ENCODE peak calls at places on chromosomes 16 and 17, in seven cellular contexts. R is mucosa of gallbladder, X is Panc1, E is COR-L47, B is NCI-H1092 treated with DMSO at 0.1 percent for 48 hours, C is GM13976, H is lung. T is an unnamed sample.

GRCh38 chr16:50067290-50067853 is 1.6 kb downstream of the HEATR3 start:
- DNase-seq in X (no peak), H (no peak), B (no peak), C (peak), R (no peak), E (peak), T (no peak)

GRCh38 chr16:71249399-71249798 is 18.9 kb upstream of the HYDIN start:
- DNase-seq in B (no peak), R (no peak), X (no peak), H (no peak), E (no peak), C (no peak), T (no peak)

GRCh38 chr17:15469260-15469659 is 1.8 kb upstream of the CDRT4 start:
- DNase-seq in B (peak), C (no peak), X (no peak), E (no peak), R (no peak), H (no peak), T (no peak)

GRCh38 chr17:68435876-68436842 is 21.1 kb downstream of the WIPI1 start:
- DNase-seq in R (peak), B (peak), X (peak), E (peak), H (peak), C (peak), T (peak)

GRCh38 chr17:40344321-40345160 is 20.0 kb downstream of the GJD3 start:
- DNase-seq in R (no peak), E (no peak), C (no peak), H (no peak), X (no peak), B (no peak), T (no peak)

GRCh38 chr17:29390856-29391631 is 881 bp downstream of the TAOK1 start:
- DNase-seq in H (no peak), E (no peak), X (no peak), C (no peak), B (peak), R (no peak), T (no peak)

GRCh38 chr17:58352843-58353719 is 1.1 kb upstream of the SUPT4H1 start:
- DNase-seq in C (peak), B (no peak), E (no peak), X (no peak), R (no peak), H (no peak), T (no peak)

GRCh38 chr17:55731586-55732250 is 9.1 kb upstream of the TMEM100 start:
- DNase-seq in H (no peak), X (no peak), R (peak), C (no peak), B (no peak), E (no peak), T (no peak)

GRCh38 chr17:40458001-40458791 is 14.9 kb downstream of the IGFBP4 start:
- DNase-seq in R (peak), B (no peak), C (no peak), E (no peak), H (no peak), X (no peak), T (no peak)

T was measured in HS-5.